ENCODE peak calls at places on chromosomes 7 and 10, in nine cellular contexts. R is heart right ventricle; Y is neural progenitor cell; P is CD8-positive, alpha-beta T cell; I is stomach; T is gastrocnemius medialis; N is mammary epithelial cell; L is tibial artery; E is right lobe of liver. A is an unnamed sample. For H3K4me1, the result is how much of the 10 kb centered on the place peaks cover.

GRCh38 chr10:131810805-131811137 is 90.0 kb upstream of the PPP2R2D start:
- DNase-seq in E (peak), L (no peak), N (no peak), R (no peak), Y (no peak), I (peak), T (no peak), P (no peak), A (no peak)

GRCh38 chr10:57168703-57169240 is 807.7 kb upstream of the ZWINT start:
- DNase-seq in I (no peak), N (no peak), T (no peak), Y (no peak), R (no peak), P (no peak), E (no peak), L (no peak), A (no peak)

GRCh38 chr7:141640239-141640840 is 61.6 kb downstream of the DENND11 start:
- DNase-seq in Y (no peak), E (no peak), I (no peak), R (no peak), P (no peak), L (no peak), N (no peak), T (no peak), A (no peak)

GRCh38 chr7:63067897-63068585 is 930.6 kb upstream of the ZNF722 start:
- DNase-seq in I (no peak), L (no peak), T (no peak), N (no peak), R (no peak), P (no peak), E (no peak), Y (no peak), A (no peak)

GRCh38 chr10:21518629-21519321 is 6.7 kb downstream of the SKIDA1 start:
- DNase-seq in T (no peak), Y (peak), I (no peak), E (no peak), P (no peak), R (no peak), N (peak), L (no peak), A (no peak)

GRCh38 chr7:24715661-24716479 is 41.4 kb downstream of the GSDME start:
- DNase-seq in E (no peak), T (no peak), Y (peak), L (no peak), I (no peak), R (no peak), N (no peak), P (no peak), A (no peak)

GRCh38 chr7:30647589-30647988 is 34.7 kb downstream of the CRHR2 start:
- DNase-seq in T (no peak), P (no peak), Y (no peak), E (no peak), L (no peak), I (no peak), R (no peak), N (no peak), A (no peak)

GRCh38 chr10:96292971-96293909 is 11.0 kb upstream of the DNTT start:
- DNase-seq in E (peak), N (peak), P (no peak), I (no peak), L (no peak), Y (peak), R (peak), T (no peak), A (no peak)

GRCh38 chr7:41700044-41700471 is 2.8 kb downstream of the INHBA start:
- DNase-seq in I (no peak), N (no peak), R (no peak), E (no peak), P (no peak), Y (peak), L (no peak), T (no peak), A (no peak)

GRCh38 chr7:41698726-41699125 is 4.2 kb downstream of the INHBA start:
- DNase-seq in Y (no peak), E (no peak), I (no peak), P (no peak), L (no peak), R (no peak), T (no peak), N (peak), A (no peak)

GRCh38 chr7:41698114-41698513 is 4.8 kb downstream of the INHBA start:
- DNase-seq in P (no peak), N (no peak), T (no peak), I (no peak), E (no peak), L (no peak), Y (no peak), R (no peak), A (no peak)

GRCh38 chr7:41701068-41701467 is 1.8 kb downstream of the INHBA start:
- DNase-seq in I (no peak), L (no peak), Y (no peak), E (no peak), R (no peak), T (no peak), P (no peak), N (no peak), A (no peak)

GRCh38 chr7:41699532-41699931 is 3.4 kb downstream of the INHBA start:
- DNase-seq in E (no peak), T (no peak), Y (peak), R (no peak), I (no peak), P (no peak), N (no peak), L (no peak), A (no peak)
- H3K4me1 ChIP-seq in E (under half), T (under half), Y (under half), R (under half), I (under half), P (under half), N (under half), L (under half), A (under half)

DNA sequence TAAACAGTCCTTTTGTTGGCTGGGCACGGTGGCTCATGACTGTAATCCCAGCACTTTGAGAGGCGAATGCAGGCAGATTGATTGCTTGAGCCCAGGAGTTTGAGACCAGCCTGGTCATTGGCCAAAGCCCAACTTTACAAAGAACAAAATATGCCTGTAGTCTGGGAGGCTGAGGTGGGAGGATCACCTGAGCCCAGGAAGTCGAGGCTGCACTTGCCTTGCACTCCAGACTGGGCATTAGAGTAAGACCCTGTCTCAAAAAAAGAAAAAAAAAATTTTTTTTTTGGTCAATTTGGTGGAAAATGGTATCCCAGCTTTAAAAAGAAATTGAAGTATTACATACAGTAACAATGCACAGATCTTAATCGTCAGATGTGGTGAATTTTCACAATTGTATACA is 4.8 kb downstream of the GLRX3 start:
- DNase-seq in I (no peak), Y (no peak), R (no peak), L (no peak), E (no peak), T (no peak), P (no peak), N (no peak), A (no peak)
- H3K4me1 ChIP-seq in I (half or more), Y (under half), R (under half), L (under half), E (under half), T (under half), P (under half), N (under half), A (under half)

GRCh38 chr10:69451784-69452251 is 553 bp downstream of the TSPAN15 start:
- DNase-seq in N (peak), E (no peak), T (no peak), Y (peak), I (peak), P (no peak), L (no peak), R (no peak), A (no peak)

GRCh38 chr10:69452676-69453415 is 1.6 kb downstream of the TSPAN15 start:
- DNase-seq in E (no peak), N (no peak), L (no peak), I (no peak), R (no peak), T (no peak), P (no peak), Y (no peak), A (no peak)

GRCh38 chr10:69451209-69451783 is at the start of gene TSPAN15:
- DNase-seq in P (peak), E (peak), I (peak), N (peak), T (peak), Y (peak), R (peak), L (peak), A (peak)

GRCh38 chr10:69455009-69455763 is 3.9 kb downstream of the TSPAN15 start:
- DNase-seq in L (no peak), N (no peak), R (no peak), I (no peak), Y (no peak), T (no peak), P (no peak), E (no peak), A (no peak)

GRCh38 chr10:69453759-69454158 is 2.5 kb downstream of the TSPAN15 start:
- DNase-seq in I (peak), E (no peak), R (no peak), T (peak), L (no peak), N (no peak), P (no peak), Y (no peak), A (no peak)
- H3K4me1 ChIP-seq in I (half or more), E (under half), R (under half), T (half or more), L (under half), N (under half), P (under half), Y (under half), A (under half)

DNA sequence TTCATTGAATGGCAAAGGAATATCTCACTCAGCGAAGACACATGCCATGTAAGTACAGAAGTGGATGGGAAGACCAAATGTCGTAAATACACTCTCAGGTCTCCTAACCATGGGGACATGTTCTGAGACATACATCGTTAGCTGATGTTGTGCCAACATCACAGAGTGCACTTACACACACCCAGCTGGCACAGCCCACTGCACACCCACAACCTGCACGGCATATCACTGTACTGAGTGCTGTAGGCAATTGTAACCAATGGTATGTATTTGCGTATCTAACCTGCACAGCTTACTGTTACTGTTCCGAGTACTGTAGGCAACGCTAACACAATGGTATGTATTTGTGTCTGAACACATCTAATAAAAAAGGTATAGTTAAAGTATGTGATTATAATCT is 550.4 kb downstream of the PTPRN2 start:
- DNase-seq in Y (no peak), P (no peak), T (no peak), N (no peak), L (no peak), E (no peak), I (no peak), R (no peak), A (no peak)
- H3K4me1 ChIP-seq in Y (under half), P (under half), T (under half), N (under half), L (under half), E (under half), I (under half), R (under half), A (under half)

A was measured in thoracic aorta.